ENCODE peak calls at places on chromosomes 16 and 17, in seven cellular contexts. L is choroid plexus epithelial cell; V is left ventricle myocardium inferior; R is OCI-LY7; F is progenitor cell of endocrine pancreas; I is stimulated activated CD4-positive, alpha-beta T cell treated with anti-CD3 and anti-CD28 coated beads, Interleukin-12 subunit alpha, Interleukin-12 subunit beta, amount 100 ng/mL, for 24 hours; M is activated T-helper 1 cell treated with anti-CD3 and anti-CD28 coated beads, Interleukin-2, amount 50 U/mL, for 16 hours. J is an unnamed sample.

GRCh38 chr16:8588703-8589292 is 1.5 kb downstream of the TMEM114 start:
- DNase-seq in M (no peak), I (no peak), F (no peak), V (no peak), L (no peak), R (no peak), J (no peak)

GRCh38 chr17:39787038-39787437 is 49.3 kb downstream of the GRB7 start:
- DNase-seq in V (no peak), M (no peak), F (no peak), R (no peak), L (no peak), I (no peak), J (no peak)

GRCh38 chr16:1993731-1994131 is 4.0 kb downstream of the SYNGR3 start:
- DNase-seq in I (no peak), R (peak), L (peak), V (no peak), F (no peak), M (no peak), J (no peak)

GRCh38 chr17:77282524-77283515 is 142.1 kb downstream of the SEC14L1 start:
- DNase-seq in R (peak), F (no peak), I (no peak), V (no peak), M (no peak), L (no peak), J (peak)

GRCh38 chr17:82734987-82735866 is at the start of gene FN3K:
- DNase-seq in R (no peak), M (peak), L (peak), I (no peak), V (peak), F (peak), J (peak)

GRCh38 chr16:7938175-7938574 is 605.5 kb downstream of the RBFOX1 start:
- DNase-seq in R (no peak), I (no peak), F (no peak), M (no peak), V (no peak), L (no peak), J (no peak)

GRCh38 chr17:79966681-79967080 is 69.0 kb downstream of the TBC1D16 start:
- DNase-seq in R (no peak), I (no peak), L (peak), M (no peak), V (no peak), F (no peak), J (no peak)

GRCh38 chr16:65700599-65700998 is 578.7 kb upstream of the CDH11 start:
- DNase-seq in M (no peak), F (no peak), L (no peak), R (no peak), I (no peak), V (no peak), J (peak)

GRCh38 chr17:31802502-31802901 is 56.5 kb downstream of the COPRS start:
- DNase-seq in I (no peak), L (peak), R (peak), F (no peak), V (peak), M (no peak), J (peak)

GRCh38 chr16:25198021-25198420 is 18.7 kb upstream of the AQP8 start:
- DNase-seq in R (no peak), I (no peak), M (no peak), F (no peak), V (no peak), L (no peak), J (no peak)

GRCh38 chr17:19537116-19537515 is 3.5 kb downstream of the SLC47A1 start:
- DNase-seq in V (no peak), M (no peak), R (no peak), L (no peak), F (no peak), I (no peak), J (no peak)

GRCh38 chr17:40086150-40087044 is 14.0 kb downstream of the NR1D1 start:
- DNase-seq in I (no peak), L (peak), V (no peak), M (peak), R (peak), F (peak), J (peak)

GRCh38 chr17:57940217-57940616 is 15.0 kb downstream of the CUEDC1 start:
- DNase-seq in L (no peak), I (no peak), F (no peak), R (no peak), V (no peak), M (no peak), J (no peak)

GRCh38 chr17:29451338-29451737 is 61.2 kb downstream of the TAOK1 start:
- DNase-seq in F (no peak), V (no peak), L (peak), M (no peak), R (no peak), I (no peak), J (no peak)

GRCh38 chr16:13453938-13454553 is 465.9 kb upstream of the ERCC4 start:
- DNase-seq in V (no peak), M (no peak), F (peak), I (peak), L (no peak), R (peak), J (no peak)

GRCh38 chr16:15879255-15879804 is 9.1 kb downstream of the CEP20 start:
- DNase-seq in R (no peak), V (no peak), F (no peak), L (peak), M (no peak), I (no peak), J (peak)

GRCh38 chr17:8326591-8327583 is 12.8 kb upstream of the ODF4 start:
- DNase-seq in L (peak), V (peak), F (peak), R (no peak), M (no peak), I (no peak), J (peak)